ENCODE peak calls at places on chromosomes 3 and 15, in nine cellular contexts. One of them, this sample, is unnamed.
A peak's percentile ranks its signal among the peaks of the same experiment; 100 is the strongest.

GRCh38 chr3:177286034-177286433 is 88.8 kb upstream of the TBL1XR1 start:
- DNase-seq in foreskin fibroblast: no peak
- DNase-seq in MV-4-11: no peak
- DNase-seq in tibial nerve: no peak
- DNase-seq in neural progenitor cell: no peak
- DNase-seq in NCI-H1105 treated with DMSO at 0.1 percent for 48 hours: no peak
- DNase-seq in activated T-cell treated with anti-CD3 and anti-CD28 coated beads for 1 hour: no peak
- DNase-seq in stimulated activated CD4-positive, alpha-beta T cell treated with anti-CD3 and anti-CD28 coated beads, Interleukin-2, amount 100 ng/mL, for 48 hours: no peak
- DNase-seq in AG08396: no peak
- DNase-seq in this sample: no peak

GRCh38 chr15:66498501-66499386 is 1.2 kb upstream of the SNAPC5 start:
- DNase-seq in NCI-H1105 treated with DMSO at 0.1 percent for 48 hours: peak; percentile 48
- DNase-seq in MV-4-11: peak; percentile 24
- DNase-seq in tibial nerve: no peak
- DNase-seq in activated T-cell treated with anti-CD3 and anti-CD28 coated beads for 1 hour: no peak
- DNase-seq in AG08396: no peak
- DNase-seq in foreskin fibroblast: peak; percentile 32
- DNase-seq in stimulated activated CD4-positive, alpha-beta T cell treated with anti-CD3 and anti-CD28 coated beads, Interleukin-2, amount 100 ng/mL, for 48 hours: no peak
- DNase-seq in neural progenitor cell: peak; percentile 16
- DNase-seq in this sample: no peak

GRCh38 chr3:69612791-69613190 is 126.5 kb upstream of the MITF start:
- DNase-seq in neural progenitor cell: peak; percentile 88
- DNase-seq in tibial nerve: no peak
- DNase-seq in stimulated activated CD4-positive, alpha-beta T cell treated with anti-CD3 and anti-CD28 coated beads, Interleukin-2, amount 100 ng/mL, for 48 hours: no peak
- DNase-seq in MV-4-11: no peak
- DNase-seq in AG08396: no peak
- DNase-seq in foreskin fibroblast: no peak
- DNase-seq in activated T-cell treated with anti-CD3 and anti-CD28 coated beads for 1 hour: no peak
- DNase-seq in NCI-H1105 treated with DMSO at 0.1 percent for 48 hours: no peak
- DNase-seq in this sample: no peak

GRCh38 chr15:52394020-52394608 is 98.5 kb upstream of the MYO5C start:
- DNase-seq in tibial nerve: no peak
- DNase-seq in neural progenitor cell: no peak
- DNase-seq in NCI-H1105 treated with DMSO at 0.1 percent for 48 hours: no peak
- DNase-seq in foreskin fibroblast: no peak
- DNase-seq in MV-4-11: no peak
- DNase-seq in AG08396: no peak
- DNase-seq in stimulated activated CD4-positive, alpha-beta T cell treated with anti-CD3 and anti-CD28 coated beads, Interleukin-2, amount 100 ng/mL, for 48 hours: no peak
- DNase-seq in activated T-cell treated with anti-CD3 and anti-CD28 coated beads for 1 hour: no peak
- DNase-seq in this sample: no peak

GRCh38 chr3:128313181-128313725 is 153.4 kb downstream of the DNAJB8 start:
- DNase-seq in tibial nerve: no peak
- DNase-seq in stimulated activated CD4-positive, alpha-beta T cell treated with anti-CD3 and anti-CD28 coated beads, Interleukin-2, amount 100 ng/mL, for 48 hours: no peak
- DNase-seq in NCI-H1105 treated with DMSO at 0.1 percent for 48 hours: no peak
- DNase-seq in AG08396: no peak
- DNase-seq in foreskin fibroblast: no peak
- DNase-seq in MV-4-11: no peak
- DNase-seq in neural progenitor cell: no peak
- DNase-seq in activated T-cell treated with anti-CD3 and anti-CD28 coated beads for 1 hour: no peak
- DNase-seq in this sample: no peak

GRCh38 chr15:81480645-81481053 is 106.6 kb upstream of the TMC3 start:
- DNase-seq in AG08396: peak; percentile 24
- DNase-seq in activated T-cell treated with anti-CD3 and anti-CD28 coated beads for 1 hour: no peak
- DNase-seq in tibial nerve: no peak
- DNase-seq in stimulated activated CD4-positive, alpha-beta T cell treated with anti-CD3 and anti-CD28 coated beads, Interleukin-2, amount 100 ng/mL, for 48 hours: peak; percentile 18
- DNase-seq in MV-4-11: peak; percentile 12
- DNase-seq in NCI-H1105 treated with DMSO at 0.1 percent for 48 hours: peak; percentile 32
- DNase-seq in foreskin fibroblast: peak; percentile 29
- DNase-seq in neural progenitor cell: peak; percentile 77
- DNase-seq in this sample: peak; percentile 42

GRCh38 chr3:54321515-54321914 is 199.2 kb downstream of the CACNA2D3 start:
- DNase-seq in AG08396: no peak
- DNase-seq in stimulated activated CD4-positive, alpha-beta T cell treated with anti-CD3 and anti-CD28 coated beads, Interleukin-2, amount 100 ng/mL, for 48 hours: no peak
- DNase-seq in NCI-H1105 treated with DMSO at 0.1 percent for 48 hours: no peak
- DNase-seq in tibial nerve: no peak
- DNase-seq in foreskin fibroblast: no peak
- DNase-seq in MV-4-11: no peak
- DNase-seq in activated T-cell treated with anti-CD3 and anti-CD28 coated beads for 1 hour: no peak
- DNase-seq in neural progenitor cell: peak; percentile 37
- DNase-seq in this sample: no peak

GRCh38 chr3:152120606-152121291 is 148.0 kb upstream of the MBNL1 start:
- DNase-seq in activated T-cell treated with anti-CD3 and anti-CD28 coated beads for 1 hour: no peak
- DNase-seq in tibial nerve: no peak
- DNase-seq in stimulated activated CD4-positive, alpha-beta T cell treated with anti-CD3 and anti-CD28 coated beads, Interleukin-2, amount 100 ng/mL, for 48 hours: no peak
- DNase-seq in MV-4-11: no peak
- DNase-seq in foreskin fibroblast: no peak
- DNase-seq in neural progenitor cell: no peak
- DNase-seq in AG08396: no peak
- DNase-seq in NCI-H1105 treated with DMSO at 0.1 percent for 48 hours: no peak
- DNase-seq in this sample: no peak

GRCh38 chr3:72574144-72574543 is 274.1 kb downstream of the SHQ1 start:
- DNase-seq in stimulated activated CD4-positive, alpha-beta T cell treated with anti-CD3 and anti-CD28 coated beads, Interleukin-2, amount 100 ng/mL, for 48 hours: no peak
- DNase-seq in MV-4-11: no peak
- DNase-seq in foreskin fibroblast: no peak
- DNase-seq in AG08396: no peak
- DNase-seq in NCI-H1105 treated with DMSO at 0.1 percent for 48 hours: no peak
- DNase-seq in tibial nerve: no peak
- DNase-seq in neural progenitor cell: no peak
- DNase-seq in activated T-cell treated with anti-CD3 and anti-CD28 coated beads for 1 hour: no peak
- DNase-seq in this sample: no peak

GRCh38 chr3:40200754-40201316 is 108.7 kb upstream of the EIF1B start:
- DNase-seq in stimulated activated CD4-positive, alpha-beta T cell treated with anti-CD3 and anti-CD28 coated beads, Interleukin-2, amount 100 ng/mL, for 48 hours: no peak
- DNase-seq in AG08396: no peak
- DNase-seq in neural progenitor cell: no peak
- DNase-seq in MV-4-11: no peak
- DNase-seq in foreskin fibroblast: no peak
- DNase-seq in activated T-cell treated with anti-CD3 and anti-CD28 coated beads for 1 hour: no peak
- DNase-seq in NCI-H1105 treated with DMSO at 0.1 percent for 48 hours: no peak
- DNase-seq in tibial nerve: no peak
- DNase-seq in this sample: no peak

GRCh38 chr15:27776501-27776900 is 322.6 kb downstream of the OCA2 start:
- DNase-seq in tibial nerve: no peak
- DNase-seq in stimulated activated CD4-positive, alpha-beta T cell treated with anti-CD3 and anti-CD28 coated beads, Interleukin-2, amount 100 ng/mL, for 48 hours: no peak
- DNase-seq in neural progenitor cell: no peak
- DNase-seq in AG08396: no peak
- DNase-seq in activated T-cell treated with anti-CD3 and anti-CD28 coated beads for 1 hour: no peak
- DNase-seq in MV-4-11: no peak
- DNase-seq in foreskin fibroblast: no peak
- DNase-seq in NCI-H1105 treated with DMSO at 0.1 percent for 48 hours: no peak
- DNase-seq in this sample: no peak

GRCh38 chr15:65329991-65330735 is 25.7 kb downstream of the RNU5B-1 start:
- DNase-seq in stimulated activated CD4-positive, alpha-beta T cell treated with anti-CD3 and anti-CD28 coated beads, Interleukin-2, amount 100 ng/mL, for 48 hours: no peak
- DNase-seq in AG08396: peak; percentile 3
- DNase-seq in tibial nerve: no peak
- DNase-seq in MV-4-11: no peak
- DNase-seq in activated T-cell treated with anti-CD3 and anti-CD28 coated beads for 1 hour: no peak
- DNase-seq in foreskin fibroblast: no peak
- DNase-seq in neural progenitor cell: no peak
- DNase-seq in NCI-H1105 treated with DMSO at 0.1 percent for 48 hours: no peak
- DNase-seq in this sample: peak; percentile 16

GRCh38 chr15:82680200-82681102 is 29.2 kb downstream of the AP3B2 start:
- DNase-seq in tibial nerve: no peak
- DNase-seq in activated T-cell treated with anti-CD3 and anti-CD28 coated beads for 1 hour: peak; percentile 67
- DNase-seq in foreskin fibroblast: no peak
- DNase-seq in stimulated activated CD4-positive, alpha-beta T cell treated with anti-CD3 and anti-CD28 coated beads, Interleukin-2, amount 100 ng/mL, for 48 hours: peak; percentile 68
- DNase-seq in AG08396: no peak
- DNase-seq in NCI-H1105 treated with DMSO at 0.1 percent for 48 hours: peak; percentile 80
- DNase-seq in MV-4-11: no peak
- DNase-seq in neural progenitor cell: peak; percentile 89
- DNase-seq in this sample: peak; percentile 87

GRCh38 chr3:134029256-134029733 is 430 bp downstream of the SLCO2A1 start:
- DNase-seq in NCI-H1105 treated with DMSO at 0.1 percent for 48 hours: peak; percentile 50
- DNase-seq in AG08396: no peak
- DNase-seq in stimulated activated CD4-positive, alpha-beta T cell treated with anti-CD3 and anti-CD28 coated beads, Interleukin-2, amount 100 ng/mL, for 48 hours: no peak
- DNase-seq in tibial nerve: no peak
- DNase-seq in foreskin fibroblast: no peak
- DNase-seq in MV-4-11: no peak
- DNase-seq in activated T-cell treated with anti-CD3 and anti-CD28 coated beads for 1 hour: no peak
- DNase-seq in neural progenitor cell: no peak
- DNase-seq in this sample: no peak

GRCh38 chr15:34726407-34727100 is 28.2 kb downstream of the GJD2 start:
- DNase-seq in tibial nerve: no peak
- DNase-seq in stimulated activated CD4-positive, alpha-beta T cell treated with anti-CD3 and anti-CD28 coated beads, Interleukin-2, amount 100 ng/mL, for 48 hours: no peak
- DNase-seq in foreskin fibroblast: peak; percentile 6
- DNase-seq in AG08396: peak; percentile 50
- DNase-seq in NCI-H1105 treated with DMSO at 0.1 percent for 48 hours: no peak
- DNase-seq in neural progenitor cell: no peak
- DNase-seq in activated T-cell treated with anti-CD3 and anti-CD28 coated beads for 1 hour: no peak
- DNase-seq in MV-4-11: no peak
- DNase-seq in this sample: no peak

GRCh38 chr3:16338999-16339398 is 74.0 kb downstream of the OXNAD1 start:
- DNase-seq in stimulated activated CD4-positive, alpha-beta T cell treated with anti-CD3 and anti-CD28 coated beads, Interleukin-2, amount 100 ng/mL, for 48 hours: no peak
- DNase-seq in neural progenitor cell: no peak
- DNase-seq in MV-4-11: peak; percentile 91
- DNase-seq in activated T-cell treated with anti-CD3 and anti-CD28 coated beads for 1 hour: no peak
- DNase-seq in foreskin fibroblast: peak; percentile 97
- DNase-seq in tibial nerve: no peak
- DNase-seq in AG08396: peak; percentile 88
- DNase-seq in NCI-H1105 treated with DMSO at 0.1 percent for 48 hours: no peak
- DNase-seq in this sample: no peak

GRCh38 chr15:79463043-79463780 is 31.1 kb downstream of the MINAR1 start:
- DNase-seq in foreskin fibroblast: no peak
- DNase-seq in NCI-H1105 treated with DMSO at 0.1 percent for 48 hours: no peak
- DNase-seq in activated T-cell treated with anti-CD3 and anti-CD28 coated beads for 1 hour: no peak
- DNase-seq in tibial nerve: no peak
- DNase-seq in neural progenitor cell: no peak
- DNase-seq in AG08396: no peak
- DNase-seq in MV-4-11: no peak
- DNase-seq in stimulated activated CD4-positive, alpha-beta T cell treated with anti-CD3 and anti-CD28 coated beads, Interleukin-2, amount 100 ng/mL, for 48 hours: no peak
- DNase-seq in this sample: no peak

GRCh38 chr3:15380980-15381890 is 46.1 kb downstream of the METTL6 start:
- DNase-seq in stimulated activated CD4-positive, alpha-beta T cell treated with anti-CD3 and anti-CD28 coated beads, Interleukin-2, amount 100 ng/mL, for 48 hours: no peak
- DNase-seq in tibial nerve: no peak
- DNase-seq in AG08396: no peak
- DNase-seq in foreskin fibroblast: no peak
- DNase-seq in NCI-H1105 treated with DMSO at 0.1 percent for 48 hours: no peak
- DNase-seq in neural progenitor cell: no peak
- DNase-seq in activated T-cell treated with anti-CD3 and anti-CD28 coated beads for 1 hour: no peak
- DNase-seq in MV-4-11: no peak
- DNase-seq in this sample: no peak

GRCh38 chr3:15303728-15304127 is 28.7 kb downstream of the SH3BP5 start:
- DNase-seq in MV-4-11: no peak
- DNase-seq in tibial nerve: no peak
- DNase-seq in NCI-H1105 treated with DMSO at 0.1 percent for 48 hours: no peak
- DNase-seq in AG08396: no peak
- DNase-seq in activated T-cell treated with anti-CD3 and anti-CD28 coated beads for 1 hour: no peak
- DNase-seq in foreskin fibroblast: no peak
- DNase-seq in neural progenitor cell: no peak
- DNase-seq in stimulated activated CD4-positive, alpha-beta T cell treated with anti-CD3 and anti-CD28 coated beads, Interleukin-2, amount 100 ng/mL, for 48 hours: no peak
- DNase-seq in this sample: no peak

GRCh38 chr15:32818758-32819405 is 101.1 kb downstream of the GREM1 start:
- DNase-seq in AG08396: no peak
- DNase-seq in MV-4-11: no peak
- DNase-seq in stimulated activated CD4-positive, alpha-beta T cell treated with anti-CD3 and anti-CD28 coated beads, Interleukin-2, amount 100 ng/mL, for 48 hours: no peak
- DNase-seq in foreskin fibroblast: no peak
- DNase-seq in NCI-H1105 treated with DMSO at 0.1 percent for 48 hours: peak; percentile 4
- DNase-seq in neural progenitor cell: peak; percentile 10
- DNase-seq in tibial nerve: no peak
- DNase-seq in activated T-cell treated with anti-CD3 and anti-CD28 coated beads for 1 hour: no peak
- DNase-seq in this sample: no peak